ENCODE peak calls at places on chromosome 22, in six cellular contexts. Z, I, T, C, P and D are unnamed samples.

GRCh38 chr22:19853058-19853878 is 1.4 kb downstream of the GNB1L start:
- DNase-seq in C (no peak), Z (no peak), I (peak; percentile 29), P (peak; percentile 56), T (no peak), D (no peak)

GRCh38 chr22:45645526-45646414 is 25.9 kb upstream of the ATXN10 start:
- DNase-seq in I (peak; percentile 84), C (peak; percentile 49), T (peak; percentile 80), Z (peak; percentile 62), P (peak; percentile 82), D (peak; percentile 46)

GRCh38 chr22:44403166-44403565 is 90.4 kb upstream of the SHISAL1 start:
- DNase-seq in C (no peak), Z (no peak), T (no peak), P (peak; percentile 28), I (peak; percentile 23), D (peak; percentile 7)

GRCh38 chr22:28464179-28464578 is 215.5 kb downstream of the TTC28 start:
- DNase-seq in T (no peak), I (no peak), P (no peak), Z (no peak), C (no peak), D (no peak)

GRCh38 chr22:46568102-46568809 is 30.8 kb upstream of the CELSR1 start:
- DNase-seq in I (no peak), C (no peak), P (peak; percentile 32), Z (no peak), T (no peak), D (no peak)

GRCh38 chr22:19853879-19854777 is 546 bp downstream of the GNB1L start:
- DNase-seq in C (no peak), Z (no peak), I (peak; percentile 44), P (no peak), T (peak; percentile 33), D (no peak)

GRCh38 chr22:17845340-17845739 is 71.1 kb upstream of the BID start:
- DNase-seq in Z (no peak), P (no peak), C (no peak), T (no peak), I (no peak), D (peak; percentile 43)

GRCh38 chr22:17633217-17633997 is 4.9 kb upstream of the ATP6V1E1 start:
- DNase-seq in I (no peak), Z (no peak), P (no peak), T (no peak), C (no peak), D (no peak)

GRCh38 chr22:43289551-43289963 is 53.6 kb downstream of the SCUBE1 start:
- DNase-seq in Z (no peak), T (peak; percentile 50), C (no peak), I (peak; percentile 79), P (no peak), D (peak; percentile 43)

GRCh38 chr22:32205974-32206773 is 1.3 kb upstream of the RFPL2 start:
- DNase-seq in Z (no peak), C (no peak), T (no peak), P (no peak), I (no peak), D (no peak)

GRCh38 chr22:28792491-28793383 is 7.6 kb downstream of the XBP1 start:
- DNase-seq in C (no peak), P (no peak), Z (no peak), I (no peak), T (no peak), D (no peak)

GRCh38 chr22:42619261-42620063 is 4.8 kb upstream of the POLDIP3 start:
- DNase-seq in Z (no peak), T (no peak), P (no peak), I (no peak), C (no peak), D (no peak)

GRCh38 chr22:46086577-46087335 is 63.6 kb upstream of the PPARA start:
- DNase-seq in P (peak; percentile 58), T (no peak), C (peak; percentile 61), Z (no peak), I (peak; percentile 65), D (peak; percentile 48)

GRCh38 chr22:26480611-26480932 is 3.0 kb downstream of the HPS4 start:
- DNase-seq in Z (no peak), P (no peak), I (no peak), C (no peak), T (no peak), D (no peak)

GRCh38 chr22:26479792-26480610 is 3.6 kb downstream of the HPS4 start:
- DNase-seq in Z (no peak), C (no peak), P (no peak), T (no peak), I (no peak), D (no peak)

GRCh38 chr22:26482171-26482570 is 1.4 kb downstream of the HPS4 start:
- DNase-seq in I (no peak), P (no peak), C (no peak), T (no peak), Z (no peak), D (no peak)

GRCh38 chr22:26481694-26482093 is 1.9 kb downstream of the HPS4 start:
- DNase-seq in I (no peak), T (no peak), C (no peak), Z (no peak), P (no peak), D (no peak)

GRCh38 chr22:26481112-26481693 is 2.4 kb downstream of the HPS4 start:
- DNase-seq in I (no peak), T (no peak), Z (no peak), P (no peak), C (no peak), D (no peak)
- H3K4me3 ChIP-seq in I (no peak overlapping the region), T (no peak overlapping the region), Z (no peak overlapping the region), P (no peak overlapping the region), C (no peak overlapping the region), D (no peak overlapping the region)

DNA sequence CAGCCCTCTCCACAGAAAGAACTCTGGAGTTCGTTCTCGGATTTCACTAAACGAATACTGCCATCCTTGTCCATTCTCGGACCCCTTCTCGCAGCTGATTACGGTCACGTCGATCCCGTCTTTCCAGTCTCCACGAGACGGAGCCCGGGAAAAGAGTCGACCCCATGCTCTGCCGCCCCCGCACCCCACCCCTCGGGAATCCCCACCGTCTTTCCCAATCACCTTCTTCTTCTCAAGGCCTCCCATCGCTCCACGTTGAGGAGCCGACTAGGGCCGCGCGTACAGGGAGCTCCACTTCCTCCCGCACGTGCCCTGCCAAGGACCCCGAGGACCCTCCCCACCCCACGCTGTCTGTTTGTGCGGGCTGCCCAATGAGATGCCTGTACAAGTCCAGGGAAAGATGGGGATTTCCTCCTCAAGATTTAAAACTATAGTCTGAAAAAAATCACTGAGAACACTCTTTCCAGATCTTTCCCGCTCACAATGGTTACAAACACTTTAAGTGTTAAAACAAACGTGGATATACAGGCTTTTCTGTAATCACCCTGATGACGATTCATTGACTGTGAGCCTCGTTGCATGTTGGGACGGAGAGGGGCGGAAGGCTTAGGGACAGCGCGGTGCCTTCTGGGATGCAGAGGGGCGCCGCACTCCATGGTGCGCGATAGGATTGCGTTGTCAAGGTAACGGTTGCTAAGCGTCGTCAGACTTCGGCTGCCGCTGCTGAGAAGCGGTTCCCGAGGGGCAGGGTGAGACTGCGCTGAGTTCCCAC is at the start of gene PES1:
- DNase-seq in P (peak; percentile 95), C (peak; percentile 94), Z (peak; percentile 95), T (peak; percentile 98), I (peak; percentile 95), D (peak; percentile 96)
- TF ChIP-seq POLR2A in P (peak; percentile 22), C (peak; percentile 44), Z (no peak), T (no peak), I (peak; percentile 23), D (peak; percentile 28)

DNA sequence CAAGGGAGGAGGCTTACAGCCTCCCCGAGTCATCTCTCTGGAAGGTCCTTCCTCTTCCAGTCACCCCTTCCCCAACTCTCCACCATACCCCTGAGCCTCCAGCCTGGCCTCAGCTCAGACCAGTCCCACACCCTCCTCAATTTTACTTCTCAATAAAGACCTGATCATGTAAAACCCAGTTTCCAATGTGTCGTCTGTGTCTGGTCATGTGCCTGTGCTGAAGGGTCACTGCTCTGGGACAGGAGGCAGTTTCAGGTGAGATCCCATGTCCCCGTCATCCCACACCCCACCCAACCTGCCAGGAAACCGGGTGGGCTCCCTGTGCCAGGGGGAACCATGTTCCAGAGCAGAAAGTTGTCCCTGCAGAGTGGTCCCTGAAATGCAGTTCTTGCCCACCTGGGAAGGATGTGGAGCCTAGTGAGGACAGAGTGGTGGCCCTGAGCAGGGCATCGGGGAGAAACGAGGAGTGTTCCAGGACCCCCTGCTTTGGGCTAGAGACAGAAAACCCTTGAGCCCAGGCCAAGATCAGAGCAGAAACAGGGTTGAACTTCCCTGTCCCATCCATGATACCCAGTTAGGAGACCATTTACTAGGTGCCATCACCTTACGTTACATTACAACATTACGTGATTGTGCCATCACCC is 19.4 kb downstream of the IGLL5 start:
- DNase-seq in I (no peak), C (no peak), P (no peak), Z (no peak), T (no peak), D (no peak)
- H3K4me1 ChIP-seq in I (no peaks in the 10 kb centered on the region), C (no peaks in the 10 kb centered on the region), P (no peaks in the 10 kb centered on the region), Z (no peaks in the 10 kb centered on the region), T (peaks cover 3% of the 10 kb centered on the region), D (no peaks in the 10 kb centered on the region)

DNA sequence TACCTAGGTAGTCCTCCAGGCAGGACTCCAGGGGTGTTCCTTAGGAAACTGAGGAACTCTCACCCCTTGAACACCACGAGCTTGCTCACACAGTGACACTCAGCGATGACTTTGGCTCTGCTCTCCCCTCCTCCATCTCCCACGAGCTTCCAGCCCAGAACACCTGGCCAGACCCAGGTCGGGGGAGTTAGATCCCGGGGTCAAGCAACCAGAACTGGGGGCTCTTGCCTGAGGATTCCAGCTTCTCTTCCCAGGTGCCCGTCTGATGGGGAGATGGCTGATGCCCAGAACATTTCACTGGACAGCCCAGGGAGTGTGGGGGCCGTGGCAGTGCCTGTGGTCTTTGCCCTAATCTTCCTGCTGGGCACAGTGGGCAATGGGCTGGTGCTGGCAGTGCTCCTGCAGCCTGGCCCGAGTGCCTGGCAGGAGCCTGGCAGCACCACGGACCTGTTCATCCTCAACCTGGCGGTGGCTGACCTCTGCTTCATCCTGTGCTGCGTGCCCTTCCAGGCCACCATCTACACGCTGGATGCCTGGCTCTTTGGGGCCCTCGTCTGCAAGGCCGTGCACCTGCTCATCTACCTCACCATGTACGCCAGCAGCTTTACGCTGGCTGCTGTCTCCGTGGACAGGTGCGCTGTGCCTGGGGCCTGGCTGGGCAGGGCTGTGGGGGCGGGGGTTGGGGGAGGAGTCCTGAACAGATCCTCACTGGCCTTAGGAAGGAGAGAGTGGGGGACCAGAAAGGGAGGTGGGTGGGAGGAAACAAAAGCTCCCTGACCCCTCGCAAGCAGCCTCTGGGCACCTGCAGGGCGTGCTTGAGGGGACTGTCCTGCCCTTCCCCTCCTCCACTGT is at the start of gene GALR3:
- DNase-seq in Z (no peak), T (no peak), P (no peak), I (no peak), C (no peak), D (no peak)
- H3K4me3 ChIP-seq in Z (no peak within 1 kb of the TSS), T (no peak within 1 kb of the TSS), P (no peak within 1 kb of the TSS), I (no peak within 1 kb of the TSS), C (no peak within 1 kb of the TSS), D (no peak within 1 kb of the TSS)

DNA sequence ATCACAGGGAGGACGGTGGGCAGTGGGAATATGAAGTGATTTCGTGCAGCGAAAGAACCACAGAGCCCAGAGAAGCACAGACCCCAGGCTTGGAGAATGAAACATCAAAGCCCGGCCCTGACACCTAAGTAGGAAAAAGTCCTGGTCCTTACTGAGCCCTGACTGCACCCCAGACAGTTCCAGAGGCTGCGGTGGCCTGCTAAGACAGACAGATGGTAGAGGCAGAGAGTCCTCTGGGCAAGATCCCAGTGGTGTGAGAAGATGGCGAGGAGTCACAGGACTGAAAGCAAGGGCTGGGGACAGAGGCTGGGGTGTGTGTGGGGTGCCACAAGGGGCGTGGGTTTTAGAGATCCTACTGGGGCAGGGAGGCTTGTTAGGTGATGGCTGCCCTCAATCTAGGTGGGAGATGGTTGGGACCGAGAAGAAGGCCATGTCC is 3.7 kb downstream of the CBX6 start:
- DNase-seq in C (peak; percentile 5), Z (no peak), T (no peak), I (no peak), P (no peak), D (peak; percentile 11)
- TF ChIP-seq POLR2A in C (no peak), Z (no peak), T (no peak), I (no peak), P (no peak), D (no peak)